ENCODE peak calls at places on chromosomes 5 and 9, in nine cellular contexts. T is tibial artery, S is heart left ventricle, I is HCT116, N is cardiac muscle cell, F is esophagus squamous epithelium, E is ovary, G is GM06990, U is lower lobe of right lung. Y is an unnamed sample. For H3K36me3, the result is how much of the 10 kb centered on the place peaks cover.

GRCh38 chr5:56589486-56589870 is 225.9 kb upstream of the MAP3K1 start:
- DNase-seq in T (no peak), S (no peak), I (no peak), N (no peak), F (no peak), E (no peak), G (no peak), U (no peak), Y (no peak)

GRCh38 chr5:6302099-6302498 is 76.2 kb downstream of the MED10 start:
- DNase-seq in T (no peak), S (no peak), I (no peak), N (no peak), F (no peak), E (no peak), G (no peak), U (no peak), Y (no peak)

GRCh38 chr5:57488308-57488955 is 5.8 kb upstream of the ACTBL2 start:
- DNase-seq in T (no peak), S (no peak), I (no peak), N (no peak), F (no peak), E (no peak), G (no peak), U (no peak), Y (peak)

GRCh38 chr5:35138232-35138631 is 90.5 kb upstream of the AGXT2 start:
- DNase-seq in T (no peak), S (no peak), I (no peak), N (no peak), F (no peak), E (no peak), G (no peak), U (no peak), Y (no peak)

GRCh38 chr9:70257991-70258691 is 637 bp upstream of the SMC5 start:
- DNase-seq in T (no peak), S (no peak), I (peak), N (peak), F (no peak), E (peak), G (no peak), U (peak), Y (peak)

GRCh38 chr5:61790678-61791077 is 458.6 kb downstream of the ZSWIM6 start:
- DNase-seq in T (no peak), S (no peak), I (peak), N (no peak), F (no peak), E (no peak), G (peak), U (no peak), Y (peak)

GRCh38 chr9:127916665-127917581 is at the start of gene ST6GALNAC4:
- DNase-seq in T (peak), S (peak), I (no peak), N (peak), F (peak), E (peak), G (peak), U (peak), Y (no peak)

GRCh38 chr5:176382721-176383120 is 5.7 kb downstream of the NOP16 start:
- DNase-seq in T (no peak), S (no peak), I (no peak), N (no peak), F (no peak), E (no peak), G (no peak), U (no peak), Y (no peak)

GRCh38 chr5:2464141-2464540 is 287.3 kb downstream of the IRX2 start:
- DNase-seq in T (no peak), S (no peak), I (no peak), N (no peak), F (no peak), E (no peak), G (no peak), U (no peak), Y (no peak)

GRCh38 chr5:2465383-2465782 is 286.1 kb downstream of the IRX2 start:
- DNase-seq in T (no peak), S (no peak), I (no peak), N (no peak), F (no peak), E (no peak), G (no peak), U (no peak), Y (no peak)

GRCh38 chr5:2466966-2467365 is 284.5 kb downstream of the IRX2 start:
- DNase-seq in T (no peak), S (no peak), I (no peak), N (no peak), F (no peak), E (no peak), G (no peak), U (no peak), Y (no peak)

GRCh38 chr5:2460098-2460497 is 291.4 kb downstream of the IRX2 start:
- DNase-seq in T (no peak), S (no peak), I (no peak), N (no peak), F (no peak), E (no peak), G (no peak), U (no peak), Y (no peak)

GRCh38 chr5:2462026-2462691 is 289.3 kb downstream of the IRX2 start:
- DNase-seq in T (no peak), S (no peak), I (no peak), N (no peak), F (no peak), E (no peak), G (no peak), U (no peak), Y (no peak)
- H3K36me3 ChIP-seq in T (under half), S (under half), I (under half), N (under half), F (under half), E (under half), G (under half), U (under half), Y (under half)

GRCh38 chr5:141359790-141360426 is at the start of gene PCDHGB2:
- DNase-seq in T (no peak), S (no peak), I (peak), N (peak), F (no peak), E (no peak), G (peak), U (no peak), Y (peak)

GRCh38 chr5:141362719-141363118 is 1.2 kb upstream of the PCDHGA5 start:
- DNase-seq in T (no peak), S (no peak), I (no peak), N (no peak), F (no peak), E (no peak), G (no peak), U (no peak), Y (no peak)

GRCh38 chr5:141360685-141361084 is 891 bp downstream of the PCDHGB2 start:
- DNase-seq in T (no peak), S (no peak), I (no peak), N (no peak), F (no peak), E (no peak), G (no peak), U (no peak), Y (no peak)

GRCh38 chr5:141366016-141366896 is 2.3 kb downstream of the PCDHGA5 start:
- DNase-seq in T (no peak), S (no peak), I (no peak), N (no peak), F (no peak), E (no peak), G (no peak), U (no peak), Y (no peak)

DNA sequence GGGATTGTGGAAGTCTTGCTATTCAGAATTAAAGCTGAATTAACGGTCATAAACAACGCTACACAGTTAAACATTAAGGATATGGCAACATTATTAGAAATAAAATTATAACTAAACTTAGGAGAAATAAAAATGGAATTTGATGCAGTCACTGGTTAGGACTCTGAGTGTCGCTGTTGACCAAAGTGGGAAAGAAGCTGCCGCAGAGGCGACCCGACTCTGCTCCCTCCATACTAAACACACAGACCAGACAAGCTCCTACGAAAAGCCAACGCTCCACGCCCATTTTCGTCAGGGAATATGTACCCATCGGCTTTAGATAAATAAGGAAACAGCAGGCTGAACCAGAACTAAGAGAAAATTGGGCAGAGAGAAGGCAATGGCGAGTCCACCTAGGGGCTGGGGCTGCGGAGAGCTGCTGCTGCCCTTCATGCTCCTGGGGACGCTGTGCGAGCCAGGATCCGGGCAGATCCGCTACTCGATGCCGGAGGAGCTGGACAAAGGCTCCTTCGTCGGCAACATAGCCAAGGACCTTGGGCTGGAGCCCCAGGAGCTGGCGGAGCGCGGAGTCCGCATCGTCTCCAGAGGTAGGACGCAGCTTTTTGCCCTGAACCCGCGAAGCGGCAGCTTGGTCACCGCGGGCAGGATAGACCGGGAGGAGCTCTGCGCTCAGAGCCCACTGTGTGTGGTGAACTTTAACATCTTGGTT is at the start of gene PCDHGA5:
- DNase-seq in T (no peak), S (no peak), I (no peak), N (no peak), F (no peak), E (no peak), G (no peak), U (no peak), Y (no peak)
- TF ChIP-seq CTCF in T (no peak), S (peak), I (no peak), N (no peak), F (no peak), E (no peak), G (no peak), U (no peak), Y (no peak)

GRCh38 chr9:91530829-91531228 is 107.2 kb upstream of the NFIL3 start:
- DNase-seq in T (no peak), S (no peak), I (no peak), N (no peak), F (no peak), E (no peak), G (no peak), U (no peak), Y (peak)

GRCh38 chr9:91533382-91533781 is 109.8 kb upstream of the NFIL3 start:
- DNase-seq in T (no peak), S (no peak), I (no peak), N (no peak), F (no peak), E (no peak), G (no peak), U (no peak), Y (peak)

GRCh38 chr9:91532325-91532724 is 108.7 kb upstream of the NFIL3 start:
- DNase-seq in T (no peak), S (no peak), I (no peak), N (no peak), F (no peak), E (no peak), G (no peak), U (no peak), Y (peak)

GRCh38 chr9:91534374-91534773 is 110.7 kb upstream of the NFIL3 start:
- DNase-seq in T (no peak), S (no peak), I (no peak), N (no peak), F (no peak), E (no peak), G (no peak), U (no peak), Y (peak)

GRCh38 chr9:91536211-91536691 is 112.6 kb upstream of the NFIL3 start:
- DNase-seq in T (no peak), S (no peak), I (peak), N (no peak), F (no peak), E (no peak), G (no peak), U (no peak), Y (peak)
- H3K36me3 ChIP-seq in T (under half), S (under half), I (under half), N (under half), F (under half), E (under half), G (under half), U (under half), Y (under half)

GRCh38 chr9:36341936-36342577 is 58.0 kb downstream of the RNF38 start:
- DNase-seq in T (no peak), S (no peak), I (no peak), N (no peak), F (no peak), E (no peak), G (peak), U (no peak), Y (no peak)

GRCh38 chr9:36346578-36346977 is 53.5 kb downstream of the RNF38 start:
- DNase-seq in T (no peak), S (no peak), I (no peak), N (no peak), F (no peak), E (no peak), G (no peak), U (no peak), Y (no peak)

GRCh38 chr9:36345103-36345846 is 54.8 kb downstream of the RNF38 start:
- DNase-seq in T (no peak), S (no peak), I (no peak), N (no peak), F (no peak), E (no peak), G (no peak), U (no peak), Y (no peak)
- TF ChIP-seq CTCF in T (no peak), S (no peak), I (peak), N (no peak), F (no peak), E (no peak), G (no peak), U (no peak), Y (no peak)

DNA sequence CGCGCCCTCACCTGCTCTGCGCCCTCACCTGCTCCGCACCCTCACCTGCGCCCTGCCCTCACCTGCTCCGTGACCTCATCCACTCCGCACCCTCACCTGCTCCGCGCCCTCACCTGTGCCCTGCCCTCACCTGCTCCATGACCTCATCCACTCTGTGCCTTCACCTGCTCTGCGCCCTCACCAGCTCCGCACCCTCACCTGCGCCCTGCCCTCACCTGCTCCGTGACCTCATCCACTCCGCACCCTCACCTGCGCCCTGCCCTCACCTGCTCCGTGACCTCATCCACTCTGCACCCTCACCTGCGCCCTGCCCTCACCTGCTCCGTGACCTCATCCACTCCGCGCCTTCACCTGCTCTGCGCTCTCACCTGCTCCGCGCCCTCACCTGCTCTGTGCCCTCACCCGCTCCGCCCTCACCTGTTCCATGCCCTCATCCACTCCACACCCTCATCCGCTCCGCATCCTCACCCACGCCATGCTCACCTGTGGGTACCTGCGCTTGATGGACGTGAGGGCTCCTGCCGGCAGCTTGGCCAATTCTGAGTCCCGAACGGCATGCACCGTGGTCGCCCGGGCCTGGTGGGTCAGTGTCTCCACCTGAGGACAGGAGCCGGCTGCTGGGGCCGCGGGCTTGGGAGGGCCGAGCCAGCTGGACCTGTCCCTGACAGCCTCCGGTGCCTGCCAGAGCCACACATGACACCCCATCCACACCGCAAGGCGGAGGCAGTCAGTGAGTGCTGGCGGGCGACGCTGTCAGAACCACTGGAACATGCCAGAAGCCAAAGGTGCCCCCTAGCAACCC is 35.6 kb upstream of the NSMF start:
- DNase-seq in T (no peak), S (peak), I (no peak), N (no peak), F (no peak), E (no peak), G (no peak), U (no peak), Y (no peak)
- H3K36me3 ChIP-seq in T (under half), S (under half), I (under half), N (under half), F (under half), E (under half), G (under half), U (under half), Y (under half)

DNA sequence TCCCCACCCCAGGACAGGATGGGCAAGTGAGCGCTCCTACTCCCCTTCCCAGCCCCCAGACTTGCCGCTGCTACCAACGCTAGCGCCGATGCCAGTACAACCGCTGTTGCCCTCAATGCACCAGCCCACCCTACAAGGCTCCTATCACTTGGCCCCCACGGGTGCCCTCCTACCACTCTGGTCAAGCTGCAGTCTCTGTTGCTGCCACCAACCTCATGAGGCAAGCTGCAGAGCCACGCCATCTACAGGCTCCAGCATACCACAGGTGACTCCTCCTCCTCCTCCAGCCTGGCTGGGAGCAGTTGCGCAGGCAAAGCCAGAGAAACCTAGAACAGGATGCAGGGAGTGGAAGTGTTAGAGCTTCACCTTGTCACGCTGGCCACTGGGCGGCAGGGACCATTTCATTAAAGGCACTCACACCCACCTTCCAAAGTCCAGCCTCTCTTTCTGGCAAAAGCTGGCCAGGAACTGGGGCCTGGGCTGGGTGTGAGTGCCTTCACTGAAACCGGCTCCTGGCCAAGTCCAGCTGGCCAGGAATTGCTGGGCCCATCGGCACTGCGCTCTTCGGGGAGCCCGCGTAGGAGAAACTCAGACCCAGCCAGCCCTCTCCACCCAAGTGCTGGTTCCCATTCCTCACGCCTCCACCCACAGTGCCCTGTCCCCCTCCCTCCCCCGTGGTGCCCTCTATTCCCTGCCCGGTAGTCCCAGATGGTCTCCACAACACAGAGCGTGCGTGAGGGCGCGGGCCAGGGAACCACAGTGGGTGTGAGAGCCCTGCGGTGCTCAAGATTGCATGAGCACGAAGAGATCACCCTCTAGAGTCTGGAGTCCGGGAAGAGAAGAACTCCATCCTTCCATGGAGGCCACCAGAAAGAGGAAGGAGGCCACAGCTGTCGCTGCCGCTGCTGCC is 1.6 kb upstream of the PCAT7 start:
- DNase-seq in T (no peak), S (no peak), I (no peak), N (peak), F (no peak), E (no peak), G (no peak), U (no peak), Y (no peak)
- TF ChIP-seq CTCF in T (no peak), S (no peak), I (no peak), N (no peak), F (peak), E (no peak), G (no peak), U (no peak), Y (no peak)

DNA sequence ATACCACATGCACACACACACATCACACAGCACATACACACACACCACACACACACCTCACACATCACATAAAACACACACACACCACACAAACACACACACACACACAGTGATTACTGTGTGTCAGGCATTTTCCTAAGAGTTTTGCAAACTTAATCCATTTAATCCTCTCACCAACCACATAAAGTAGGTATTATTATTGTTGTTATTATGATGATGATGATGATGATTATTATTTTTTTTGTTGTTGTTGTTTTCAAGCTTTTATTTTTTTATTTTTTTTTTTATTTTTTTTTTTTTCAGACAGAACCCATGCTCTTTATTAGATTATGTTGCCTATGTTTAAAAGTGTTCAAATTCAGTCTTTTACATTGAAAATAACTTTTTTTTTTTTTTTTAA is 31.5 kb downstream of the JADE2 start:
- DNase-seq in T (no peak), S (no peak), I (no peak), N (no peak), F (no peak), E (no peak), G (no peak), U (no peak), Y (no peak)
- H3K36me3 ChIP-seq in T (under half), S (under half), I (under half), N (under half), F (half or more), E (under half), G (under half), U (half or more), Y (under half)

DNA sequence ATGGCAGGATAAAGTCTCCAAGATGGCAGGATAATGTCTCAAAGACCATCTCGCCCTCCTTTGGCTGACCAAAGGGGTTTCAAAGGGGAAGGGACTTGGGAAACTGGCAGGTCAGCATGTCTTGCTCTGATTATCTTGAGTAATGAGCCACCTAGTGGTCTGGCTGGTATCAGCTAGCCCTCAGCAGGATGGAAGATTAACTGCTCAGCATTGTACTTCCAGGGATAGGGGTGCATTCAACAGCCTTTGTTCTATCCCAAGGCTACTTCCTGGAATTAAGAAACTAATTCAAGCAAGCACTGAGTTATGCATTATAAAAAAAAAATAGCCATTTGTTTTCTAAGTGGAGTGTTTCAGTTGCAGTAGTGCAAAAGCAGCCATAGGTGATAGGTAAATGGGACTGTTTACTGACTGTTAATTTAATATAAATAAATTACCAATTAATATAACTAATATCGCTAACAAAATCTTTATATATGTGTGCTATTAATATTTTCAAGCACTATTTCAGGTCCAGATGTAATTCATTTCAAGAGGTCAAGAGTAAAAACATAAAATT is 555.5 kb downstream of the CDH9 start:
- DNase-seq in T (no peak), S (no peak), I (peak), N (peak), F (no peak), E (no peak), G (no peak), U (no peak), Y (peak)
- TF ChIP-seq CTCF in T (no peak), S (peak), I (peak), N (no peak), F (no peak), E (no peak), G (peak), U (peak), Y (peak)

DNA sequence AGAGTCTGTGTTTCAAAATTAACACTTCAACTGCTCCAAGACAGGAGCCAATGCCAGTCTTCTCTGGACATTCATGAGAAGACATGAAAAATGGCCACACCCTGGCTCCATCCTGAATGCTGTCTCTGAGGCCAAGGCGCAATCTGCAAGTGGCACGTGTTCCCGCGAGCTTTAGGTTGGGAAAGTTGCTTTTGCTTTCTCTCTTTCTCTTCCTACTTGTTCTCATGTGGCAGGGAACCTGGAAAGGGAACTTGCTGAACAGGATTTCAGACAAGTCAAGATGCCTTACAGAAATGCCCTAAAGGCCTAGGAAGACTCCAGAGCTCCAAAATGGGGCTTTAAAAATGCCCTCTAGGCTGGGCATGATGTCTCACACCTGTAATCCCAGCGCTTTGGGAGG is 91.9 kb upstream of the OTULINL start:
- DNase-seq in T (no peak), S (no peak), I (no peak), N (no peak), F (no peak), E (no peak), G (no peak), U (no peak), Y (peak)
- H3K36me3 ChIP-seq in T (half or more), S (under half), I (under half), N (under half), F (half or more), E (under half), G (under half), U (half or more), Y (under half)

Y was measured in bronchial epithelial cell.